ENCODE peak calls at places on chromosomes 2 and 18, in four cellular contexts. F, R, M and Z are unnamed samples.

GRCh38 chr2:146844226-146844990 is 1000.4 kb upstream of the ACVR2A start:
- DNase-seq in F (no peak), R (no peak), M (no peak), Z (no peak)

GRCh38 chr2:168336786-168337388 is 89.5 kb upstream of the STK39 start:
- DNase-seq in F (peak), R (no peak), M (peak), Z (peak)

GRCh38 chr2:240290432-240291336 is 144.8 kb upstream of the GPC1 start:
- DNase-seq in F (no peak), R (no peak), M (no peak), Z (no peak)

GRCh38 chr2:85134255-85135065 is 1.3 kb downstream of the TCF7L1 start:
- DNase-seq in F (no peak), R (no peak), M (no peak), Z (no peak)

GRCh38 chr2:158967731-158968395 is 577 bp upstream of the TANC1 start:
- DNase-seq in F (no peak), R (peak), M (peak), Z (no peak)

GRCh38 chr2:230319211-230319862 is 7.7 kb upstream of the SP140L start:
- DNase-seq in F (peak), R (no peak), M (no peak), Z (peak)

GRCh38 chr2:112149866-112150435 is 11.8 kb downstream of the FBLN7 start:
- DNase-seq in F (no peak), R (no peak), M (no peak), Z (peak)

GRCh38 chr18:12726774-12727550 is 24.1 kb downstream of the PSMG2 start:
- DNase-seq in F (peak), R (no peak), M (peak), Z (peak)

GRCh38 chr18:62937065-62937464 is 221.7 kb downstream of the PHLPP1 start:
- DNase-seq in F (no peak), R (no peak), M (peak), Z (no peak)

GRCh38 chr2:200373973-200374416 is 67.5 kb downstream of the SPATS2L start:
- DNase-seq in F (peak), R (no peak), M (no peak), Z (peak)

GRCh38 chr18:47730795-47731194 is 199.7 kb downstream of the SMAD2 start:
- DNase-seq in F (no peak), R (no peak), M (no peak), Z (no peak)

GRCh38 chr18:62325806-62326645 is 916 bp downstream of the TNFRSF11A start:
- DNase-seq in F (peak), R (no peak), M (no peak), Z (peak)

GRCh38 chr18:33076601-33077000 is 303.8 kb upstream of the KLHL14 start:
- DNase-seq in F (no peak), R (no peak), M (no peak), Z (no peak)

GRCh38 chr18:42271656-42272355 is 316.8 kb downstream of the PIK3C3 start:
- DNase-seq in F (no peak), R (no peak), M (no peak), Z (no peak)

GRCh38 chr2:74864728-74865722 is 31.1 kb downstream of the HK2 start:
- DNase-seq in F (no peak), R (no peak), M (no peak), Z (no peak)

GRCh38 chr18:12652861-12653401 is 5.0 kb downstream of the SPIRE1 start:
- DNase-seq in F (no peak), R (no peak), M (no peak), Z (peak)

GRCh38 chr2:221573430-221574230 is 1.5 kb upstream of the EPHA4 start:
- DNase-seq in F (peak), R (no peak), M (peak), Z (peak)

GRCh38 chr18:57447154-57447621 is 12.0 kb downstream of the ONECUT2 start:
- DNase-seq in F (no peak), R (no peak), M (no peak), Z (peak)

GRCh38 chr2:72579595-72580180 is 246.1 kb downstream of the EXOC6B start:
- DNase-seq in F (no peak), R (peak), M (peak), Z (no peak)

GRCh38 chr2:194545978-194546377 is 1111.0 kb upstream of the SLC39A10 start:
- DNase-seq in F (no peak), R (no peak), M (peak), Z (no peak)

GRCh38 chr2:189393440-189394111 is 47.7 kb upstream of the WDR75 start:
- DNase-seq in F (no peak), R (peak), M (peak), Z (no peak)

GRCh38 chr18:74525741-74526140 is 8.6 kb upstream of the CNDP1 start:
- DNase-seq in F (no peak), R (no peak), M (no peak), Z (no peak)

GRCh38 chr2:231370749-231371429 is 24.6 kb upstream of the B3GNT7 start:
- DNase-seq in F (no peak), R (no peak), M (no peak), Z (no peak)

GRCh38 chr2:70525032-70525431 is 28.6 kb downstream of the TGFA start:
- DNase-seq in F (no peak), R (no peak), M (peak), Z (no peak)

GRCh38 chr2:241764272-241765241 is 12.1 kb upstream of the GAL3ST2 start:
- DNase-seq in F (no peak), R (no peak), M (no peak), Z (no peak)

GRCh38 chr18:73270919-73271318 is 403.1 kb upstream of the NETO1 start:
- DNase-seq in F (no peak), R (no peak), M (peak), Z (no peak)

GRCh38 chr2:164560181-164560792 is 61.0 kb downstream of the GRB14 start:
- DNase-seq in F (no peak), R (no peak), M (peak), Z (no peak)

GRCh38 chr2:237551071-237551574 is 15.3 kb upstream of the PRLH start:
- DNase-seq in F (no peak), R (no peak), M (no peak), Z (no peak)

GRCh38 chr2:75896779-75897366 is 186.2 kb upstream of the GCFC2 start:
- DNase-seq in F (no peak), R (no peak), M (peak), Z (no peak)

GRCh38 chr18:45359275-45360009 is 255.8 kb upstream of the SLC14A2 start:
- DNase-seq in F (no peak), R (no peak), M (no peak), Z (no peak)

GRCh38 chr2:234947556-234947955 is 4.3 kb upstream of the SH3BP4 start:
- DNase-seq in F (no peak), R (no peak), M (no peak), Z (no peak)